ENCODE peak calls at places on chromosome 15, in six cellular contexts. One of them, this sample, is unnamed.
A peak's percentile ranks its signal among the peaks of the same experiment; 100 is the strongest.

GRCh38 chr15:64153480-64154367 is 2.2 kb downstream of the SNX22 start:
- DNase-seq in fibroblast of mammary gland: peak; percentile 78
- DNase-seq in CD4-positive, alpha-beta T cell: peak; percentile 88
- DNase-seq in EH: peak; percentile 86
- DNase-seq in GM20000: peak; percentile 92
- DNase-seq in activated gamma-delta T cell: peak; percentile 55
- DNase-seq in this sample: peak; percentile 96

GRCh38 chr15:63236272-63236671 is 41.1 kb upstream of the APH1B start:
- DNase-seq in fibroblast of mammary gland: peak; percentile 89
- DNase-seq in GM20000: no peak
- DNase-seq in CD4-positive, alpha-beta T cell: no peak
- DNase-seq in activated gamma-delta T cell: no peak
- DNase-seq in EH: peak; percentile 61
- DNase-seq in this sample: no peak

GRCh38 chr15:79166311-79166955 is 75.9 kb upstream of the RASGRF1 start:
- DNase-seq in EH: no peak
- DNase-seq in CD4-positive, alpha-beta T cell: no peak
- DNase-seq in fibroblast of mammary gland: no peak
- DNase-seq in activated gamma-delta T cell: no peak
- DNase-seq in GM20000: no peak
- DNase-seq in this sample: no peak

GRCh38 chr15:28986108-28986507 is 100.3 kb downstream of the APBA2 start:
- DNase-seq in activated gamma-delta T cell: no peak
- DNase-seq in EH: no peak
- DNase-seq in fibroblast of mammary gland: no peak
- DNase-seq in CD4-positive, alpha-beta T cell: peak; percentile 13
- DNase-seq in GM20000: no peak
- DNase-seq in this sample: no peak

GRCh38 chr15:101489633-101490407 is at the start of gene PCSK6:
- DNase-seq in fibroblast of mammary gland: no peak
- DNase-seq in CD4-positive, alpha-beta T cell: no peak
- DNase-seq in activated gamma-delta T cell: no peak
- DNase-seq in GM20000: peak; percentile 75
- DNase-seq in EH: peak; percentile 21
- DNase-seq in this sample: peak; percentile 94

GRCh38 chr15:65376767-65377104 is 1.1 kb downstream of the IGDCC3 start:
- DNase-seq in activated gamma-delta T cell: no peak
- DNase-seq in CD4-positive, alpha-beta T cell: no peak
- DNase-seq in EH: no peak
- DNase-seq in GM20000: no peak
- DNase-seq in fibroblast of mammary gland: no peak
- DNase-seq in this sample: no peak

GRCh38 chr15:58228708-58229107 is 90.5 kb downstream of the AQP9 start:
- DNase-seq in EH: peak; percentile 95
- DNase-seq in GM20000: no peak
- DNase-seq in fibroblast of mammary gland: peak; percentile 72
- DNase-seq in CD4-positive, alpha-beta T cell: no peak
- DNase-seq in activated gamma-delta T cell: no peak
- DNase-seq in this sample: no peak

GRCh38 chr15:90266061-90266431 is 574 bp downstream of the NGRN start:
- DNase-seq in CD4-positive, alpha-beta T cell: peak; percentile 41
- DNase-seq in EH: peak; percentile 56
- DNase-seq in GM20000: peak; percentile 40
- DNase-seq in fibroblast of mammary gland: peak; percentile 25
- DNase-seq in activated gamma-delta T cell: no peak
- DNase-seq in this sample: peak; percentile 29

GRCh38 chr15:64288577-64288976 is 67.4 kb downstream of the CSNK1G1 start:
- DNase-seq in GM20000: no peak
- DNase-seq in fibroblast of mammary gland: peak; percentile 62
- DNase-seq in activated gamma-delta T cell: no peak
- DNase-seq in CD4-positive, alpha-beta T cell: no peak
- DNase-seq in EH: peak; percentile 57
- DNase-seq in this sample: no peak

GRCh38 chr15:81859737-81860516 is 185.9 kb downstream of the MEX3B start:
- DNase-seq in activated gamma-delta T cell: no peak
- DNase-seq in EH: no peak
- DNase-seq in GM20000: no peak
- DNase-seq in fibroblast of mammary gland: no peak
- DNase-seq in CD4-positive, alpha-beta T cell: no peak
- DNase-seq in this sample: no peak

GRCh38 chr15:82113116-82113715 is 67.4 kb upstream of the MEX3B start:
- DNase-seq in fibroblast of mammary gland: no peak
- DNase-seq in activated gamma-delta T cell: no peak
- DNase-seq in GM20000: no peak
- DNase-seq in CD4-positive, alpha-beta T cell: no peak
- DNase-seq in EH: peak; percentile 14
- DNase-seq in this sample: no peak

GRCh38 chr15:91289324-91289723 is 189.3 kb downstream of the SV2B start:
- DNase-seq in GM20000: peak; percentile 16
- DNase-seq in CD4-positive, alpha-beta T cell: no peak
- DNase-seq in fibroblast of mammary gland: no peak
- DNase-seq in EH: no peak
- DNase-seq in activated gamma-delta T cell: no peak
- DNase-seq in this sample: no peak